ENCODE peak calls at places on chromosomes 5 and 9, in eight cellular contexts. Y, Q, W, D, I, M, X and G are unnamed samples.
A peak's percentile ranks its signal among the peaks of the same experiment; 100 is the strongest.

GRCh38 chr9:35236692-35237091 is 74.9 kb downstream of the UNC13B start:
- DNase-seq in D (no peak), Y (no peak), W (peak; percentile 13), X (no peak), I (no peak), M (no peak), Q (no peak), G (no peak)

GRCh38 chr5:124468671-124469411 is 277.6 kb downstream of the ZNF608 start:
- DNase-seq in X (no peak), W (no peak), M (no peak), Q (no peak), D (no peak), Y (no peak), I (no peak), G (no peak)

GRCh38 chr5:145937432-145938250 is 1.3 kb downstream of the SH3RF2 start:
- DNase-seq in W (peak; percentile 53), Q (peak; percentile 48), M (no peak), D (no peak), Y (no peak), X (no peak), I (no peak), G (peak; percentile 32)

GRCh38 chr9:134624827-134625181 is 16.8 kb upstream of the COL5A1 start:
- DNase-seq in W (no peak), Y (peak; percentile 50), M (no peak), X (no peak), D (no peak), I (no peak), Q (peak; percentile 3), G (no peak)

GRCh38 chr5:56077796-56078233 is 83.1 kb upstream of the IL6ST start:
- DNase-seq in M (no peak), I (no peak), Q (no peak), D (no peak), Y (no peak), X (no peak), W (no peak), G (no peak)

GRCh38 chr5:139251281-139251687 is 42.3 kb upstream of the MATR3 start:
- DNase-seq in Q (no peak), W (peak; percentile 29), Y (peak; percentile 10), X (peak; percentile 55), I (no peak), M (no peak), D (no peak), G (peak; percentile 28)

GRCh38 chr5:88861213-88861612 is 21.8 kb downstream of the MEF2C start:
- DNase-seq in M (no peak), D (no peak), X (no peak), Y (no peak), I (no peak), W (no peak), Q (no peak), G (no peak)

GRCh38 chr5:57117601-57118000 is 56.3 kb upstream of the GPBP1 start:
- DNase-seq in D (no peak), X (no peak), Y (no peak), Q (no peak), W (no peak), M (no peak), I (no peak), G (no peak)

GRCh38 chr5:151222769-151223446 is 984 bp downstream of the CCDC69 start:
- DNase-seq in I (peak; percentile 76), D (peak; percentile 53), X (peak; percentile 53), W (peak; percentile 69), M (no peak), Q (peak; percentile 62), Y (peak; percentile 88), G (peak; percentile 60)

GRCh38 chr9:109775516-109775915 is 4.5 kb upstream of the PALM2AKAP2 start:
- DNase-seq in W (no peak), D (no peak), Y (no peak), X (no peak), M (no peak), Q (no peak), I (no peak), G (no peak)

GRCh38 chr5:125874717-125875116 is 548.5 kb upstream of the GRAMD2B start:
- DNase-seq in I (no peak), D (no peak), M (no peak), Y (no peak), Q (no peak), X (no peak), W (no peak), G (no peak)

GRCh38 chr5:84729326-84729725 is 344.6 kb upstream of the EDIL3 start:
- DNase-seq in D (no peak), I (no peak), W (no peak), X (no peak), M (no peak), Y (no peak), Q (no peak), G (no peak)

GRCh38 chr5:37836173-37837100 is 3.4 kb downstream of the GDNF start:
- DNase-seq in I (no peak), X (peak; percentile 20), Y (no peak), M (no peak), D (peak; percentile 49), Q (no peak), W (no peak), G (no peak)

GRCh38 chr9:131521203-131521602 is 9.9 kb downstream of the UCK1 start:
- DNase-seq in W (no peak), I (no peak), M (no peak), X (no peak), Q (no peak), Y (no peak), D (no peak), G (no peak)

GRCh38 chr9:127540664-127541041 is 71.4 kb upstream of the STXBP1 start:
- DNase-seq in X (no peak), W (no peak), D (no peak), Y (no peak), Q (no peak), I (no peak), M (no peak), G (no peak)

GRCh38 chr9:111108946-111109345 is 70.7 kb upstream of the LPAR1 start:
- DNase-seq in I (no peak), Y (no peak), M (no peak), D (no peak), W (no peak), Q (no peak), X (no peak), G (no peak)

GRCh38 chr5:41112486-41113455 is 41.6 kb upstream of the MROH2B start:
- DNase-seq in D (no peak), Q (no peak), M (no peak), W (no peak), X (no peak), Y (peak; percentile 63), I (no peak), G (no peak)

GRCh38 chr9:22159590-22159989 is 150.5 kb upstream of the CDKN2B start:
- DNase-seq in M (no peak), W (no peak), I (no peak), D (no peak), X (no peak), Q (no peak), Y (no peak), G (no peak)

GRCh38 chr5:14871573-14872069 is at the start of gene ANKH:
- DNase-seq in Q (peak; percentile 74), W (peak; percentile 87), M (peak; percentile 63), X (peak; percentile 77), I (peak; percentile 90), Y (peak; percentile 88), D (peak; percentile 88), G (peak; percentile 70)
- TF ChIP-seq POLR2A in Q (peak; percentile 59), W (no peak), M (peak; percentile 7), X (no peak), I (no peak), Y (no peak), D (no peak), G (no peak)

DNA sequence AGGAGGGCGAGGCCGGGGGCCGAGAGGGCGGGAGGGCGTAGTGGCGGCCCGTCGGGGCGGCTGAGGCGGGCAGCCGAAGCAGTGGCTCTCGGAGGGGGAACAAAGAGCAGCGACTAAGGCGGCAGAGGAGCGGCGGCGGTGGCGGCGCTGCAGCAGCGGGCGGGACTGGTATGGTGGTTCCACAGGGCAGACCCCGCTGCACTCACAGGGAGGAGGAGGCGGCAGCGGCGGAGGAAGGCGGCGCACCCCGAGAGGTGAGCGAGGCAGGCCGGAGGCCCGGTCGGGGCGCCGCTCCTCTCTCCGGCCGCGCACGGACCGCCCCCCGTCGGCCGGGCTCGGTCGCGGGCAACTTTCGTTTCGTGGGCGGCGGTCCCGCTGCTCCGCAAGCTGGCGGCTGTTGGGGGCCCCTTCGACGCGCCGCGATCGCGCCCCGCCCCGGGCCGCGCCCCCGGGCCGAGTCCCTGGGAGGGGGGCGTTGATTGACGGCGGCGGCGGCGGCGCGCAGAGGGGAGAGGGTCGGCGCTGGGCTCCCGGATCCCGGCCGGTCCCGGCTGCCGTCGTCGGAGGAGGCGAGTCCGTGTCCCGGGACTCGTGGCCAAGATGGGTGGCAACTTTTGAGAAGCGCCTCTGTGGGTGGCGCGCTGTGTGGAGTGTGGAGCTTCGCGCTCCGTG is 467 bp downstream of the CNOT6 start:
- DNase-seq in Q (no peak), M (no peak), D (peak; percentile 61), Y (peak; percentile 71), X (peak; percentile 64), I (peak; percentile 63), W (peak; percentile 38), G (peak; percentile 67)
- TF ChIP-seq POLR2A in Q (no peak), M (no peak), D (no peak), Y (no peak), X (no peak), I (no peak), W (no peak), G (no peak)

DNA sequence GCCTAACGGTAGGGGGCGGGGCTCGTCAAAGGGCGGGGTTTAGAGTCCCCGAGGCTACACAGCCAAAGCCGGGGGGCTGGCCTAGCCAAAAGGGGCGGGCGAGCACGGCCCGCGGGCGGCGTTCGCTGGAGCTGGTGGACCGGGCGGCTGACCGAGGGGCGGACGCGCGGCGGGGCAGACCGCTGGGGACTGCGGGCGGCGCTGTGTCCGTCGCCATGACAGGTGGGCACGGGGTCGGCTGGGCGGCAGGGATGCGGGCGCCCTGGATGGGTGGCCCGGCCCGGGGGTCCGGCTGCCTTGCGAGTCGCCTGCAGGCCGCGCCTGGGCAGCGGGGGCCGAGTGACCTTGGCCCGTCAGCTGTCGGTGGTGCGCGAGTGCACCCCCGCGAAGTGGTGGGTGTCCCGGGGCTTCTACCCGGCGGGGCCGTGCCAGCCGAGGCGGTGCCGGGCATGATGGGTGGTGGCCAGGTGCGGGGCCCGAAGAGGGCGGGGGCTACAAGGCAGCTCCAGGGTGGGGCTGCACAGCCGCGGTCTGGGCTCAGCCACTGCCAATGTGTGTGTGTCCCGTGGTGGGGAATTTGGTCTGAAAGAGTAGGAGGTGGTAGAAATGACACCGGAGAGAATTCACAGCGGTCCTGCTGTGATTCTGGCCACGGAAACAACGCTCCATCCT is at the start of gene CARD19:
- DNase-seq in I (peak; percentile 73), Q (peak; percentile 71), X (no peak), W (peak; percentile 78), D (no peak), M (peak; percentile 43), Y (peak; percentile 87), G (peak; percentile 66)
- TF ChIP-seq POLR2A in I (peak; percentile 99), Q (peak; percentile 99), X (no peak), W (peak; percentile 87), D (peak; percentile 97), M (peak; percentile 90), Y (peak; percentile 54), G (peak; percentile 94)

GRCh38 chr5:149745944-149746326 is 15.8 kb downstream of the PPARGC1B start:
- DNase-seq in D (no peak), I (no peak), X (no peak), Q (no peak), W (peak; percentile 38), M (no peak), Y (peak; percentile 34), G (no peak)
- TF ChIP-seq POLR2A in D (no peak), I (no peak), X (no peak), Q (no peak), W (no peak), M (no peak), Y (no peak), G (no peak)